ENCODE peak calls at places on chromosome 19, in ten cellular contexts. U is psoas muscle; K is M059J; F is activated CD8-positive, alpha-beta T cell treated with anti-CD3 and anti-CD28 coated beads for 36 hours; H is NCI-H460; E is EL; S is HEK293T; W is BE2C; T is endodermal cell; D is stimulated activated CD8-positive, alpha-beta memory T cell treated with anti-CD3 and anti-CD28 coated beads, Interleukin-4, amount 100 ng/mL, for 48 hours. N is an unnamed sample.

GRCh38 chr19:44005968-44006367 is 3.2 kb downstream of the ZNF230 start:
- DNase-seq in U (no peak), K (no peak), F (no peak), H (no peak), E (no peak), S (no peak), W (no peak), T (no peak), D (no peak), N (no peak)

GRCh38 chr19:46718157-46718933 is 1.4 kb upstream of the PRKD2 start:
- DNase-seq in U (no peak), K (peak; percentile 57), F (peak; percentile 79), H (no peak), E (no peak), S (no peak), W (no peak), T (peak; percentile 60), D (peak; percentile 71), N (no peak)

GRCh38 chr19:30555075-30555787 is 183.0 kb downstream of the ZNF536 start:
- DNase-seq in U (no peak), K (no peak), F (no peak), H (no peak), E (no peak), S (no peak), W (no peak), T (peak; percentile 23), D (no peak), N (no peak)

GRCh38 chr19:8526345-8527062 is 12.5 kb upstream of the ZNF414 start:
- DNase-seq in U (peak; percentile 91), K (peak; percentile 92), F (peak; percentile 40), H (peak; percentile 86), E (peak; percentile 93), S (peak; percentile 89), W (peak; percentile 96), T (peak; percentile 98), D (no peak), N (peak; percentile 96)

GRCh38 chr19:42634409-42635232 is 39.9 kb upstream of the CEACAM8 start:
- DNase-seq in U (no peak), K (peak; percentile 52), F (peak; percentile 68), H (peak; percentile 2), E (peak; percentile 67), S (peak; percentile 68), W (peak; percentile 42), T (peak; percentile 64), D (peak; percentile 73), N (peak; percentile 29)

GRCh38 chr19:40461669-40462221 is 3.8 kb downstream of the BLVRB start:
- DNase-seq in U (peak; percentile 64), K (no peak), F (no peak), H (no peak), E (no peak), S (no peak), W (no peak), T (no peak), D (no peak), N (no peak)

GRCh38 chr19:6010107-6010506 is 32.2 kb upstream of the RANBP3 start:
- DNase-seq in U (peak; percentile 13), K (no peak), F (no peak), H (no peak), E (no peak), S (no peak), W (no peak), T (no peak), D (no peak), N (no peak)

GRCh38 chr19:9130965-9131364 is 4.2 kb upstream of the OR7G3 start:
- DNase-seq in U (no peak), K (no peak), F (no peak), H (no peak), E (no peak), S (no peak), W (no peak), T (no peak), D (no peak), N (no peak)

GRCh38 chr19:30001794-30002193 is 59.8 kb downstream of the URI1 start:
- DNase-seq in U (no peak), K (no peak), F (no peak), H (no peak), E (no peak), S (peak; percentile 28), W (no peak), T (no peak), D (no peak), N (peak; percentile 1)

GRCh38 chr19:41930322-41930722 is 2.1 kb upstream of the ERFL start:
- DNase-seq in U (no peak), K (no peak), F (no peak), H (no peak), E (no peak), S (no peak), W (no peak), T (peak; percentile 58), D (no peak), N (no peak)

GRCh38 chr19:47806435-47806834 is 2.1 kb upstream of the TPRX1 start:
- DNase-seq in U (no peak), K (no peak), F (no peak), H (no peak), E (no peak), S (no peak), W (no peak), T (no peak), D (no peak), N (no peak)

GRCh38 chr19:58328999-58329398 is 2.2 kb downstream of the ZSCAN22 start:
- DNase-seq in U (no peak), K (no peak), F (peak; percentile 61), H (no peak), E (no peak), S (peak; percentile 37), W (peak; percentile 52), T (peak; percentile 92), D (peak; percentile 51), N (no peak)

GRCh38 chr19:2083174-2083854 is 12.8 kb downstream of the MOB3A start:
- DNase-seq in U (peak; percentile 58), K (no peak), F (peak; percentile 83), H (no peak), E (no peak), S (no peak), W (no peak), T (no peak), D (peak; percentile 78), N (no peak)

GRCh38 chr19:33134571-33135041 is 2.7 kb downstream of the WDR88 start:
- DNase-seq in U (no peak), K (no peak), F (peak; percentile 89), H (no peak), E (no peak), S (no peak), W (no peak), T (peak; percentile 80), D (peak; percentile 73), N (no peak)

GRCh38 chr19:44570984-44571684 is 41.7 kb upstream of the CEACAM20 start:
- DNase-seq in U (no peak), K (peak; percentile 85), F (peak; percentile 75), H (peak; percentile 66), E (peak; percentile 79), S (peak; percentile 71), W (peak; percentile 74), T (peak; percentile 91), D (peak; percentile 70), N (peak; percentile 63)

GRCh38 chr19:54136086-54136863 is 1.3 kb upstream of the CNOT3 start:
- DNase-seq in U (no peak), K (no peak), F (no peak), H (no peak), E (no peak), S (no peak), W (no peak), T (peak; percentile 56), D (no peak), N (no peak)

GRCh38 chr19:18429717-18430416 is 8.1 kb downstream of the ISYNA1 start:
- DNase-seq in U (no peak), K (no peak), F (peak; percentile 58), H (no peak), E (no peak), S (no peak), W (peak; percentile 24), T (peak; percentile 70), D (no peak), N (no peak)

GRCh38 chr19:1074512-1075283 is 7.7 kb downstream of the ARHGAP45 start:
- DNase-seq in U (peak; percentile 90), K (no peak), F (peak; percentile 92), H (peak; percentile 73), E (no peak), S (no peak), W (peak; percentile 95), T (no peak), D (peak; percentile 91), N (peak; percentile 91)

GRCh38 chr19:2385053-2385721 is 25.1 kb downstream of the TMPRSS9 start:
- DNase-seq in U (peak; percentile 70), K (peak; percentile 94), F (no peak), H (peak; percentile 42), E (peak; percentile 87), S (peak; percentile 93), W (peak; percentile 80), T (peak; percentile 93), D (no peak), N (peak; percentile 89)

GRCh38 chr19:48006762-48007161 is 12.3 kb downstream of the ELSPBP1 start:
- DNase-seq in U (no peak), K (peak; percentile 21), F (peak; percentile 23), H (peak; percentile 1), E (no peak), S (peak; percentile 23), W (peak; percentile 61), T (peak; percentile 59), D (peak; percentile 31), N (no peak)

GRCh38 chr19:33447336-33448158 is 74.0 kb downstream of the CEBPG start:
- DNase-seq in U (peak; percentile 38), K (no peak), F (no peak), H (no peak), E (no peak), S (no peak), W (no peak), T (no peak), D (no peak), N (no peak)

GRCh38 chr19:18385675-18386542 is at the start of gene GDF15:
- DNase-seq in U (peak; percentile 67), K (no peak), F (peak; percentile 52), H (peak; percentile 87), E (peak; percentile 80), S (peak; percentile 82), W (peak; percentile 43), T (peak; percentile 92), D (peak; percentile 68), N (peak; percentile 46)

GRCh38 chr19:16737909-16738308 is 18.3 kb downstream of the NWD1 start:
- DNase-seq in U (no peak), K (no peak), F (no peak), H (no peak), E (no peak), S (no peak), W (no peak), T (no peak), D (no peak), N (no peak)

GRCh38 chr19:56273563-56274117 is 1.1 kb downstream of the EDDM13 start:
- DNase-seq in U (no peak), K (peak; percentile 56), F (no peak), H (no peak), E (peak; percentile 49), S (no peak), W (no peak), T (no peak), D (no peak), N (peak; percentile 73)

GRCh38 chr19:49581007-49581508 is at the start of gene PRRG2:
- DNase-seq in U (no peak), K (no peak), F (no peak), H (no peak), E (no peak), S (no peak), W (no peak), T (peak; percentile 74), D (no peak), N (no peak)

GRCh38 chr19:32889137-32889934 is 19.8 kb upstream of the SLC7A9 start:
- DNase-seq in U (no peak), K (no peak), F (no peak), H (no peak), E (no peak), S (no peak), W (no peak), T (no peak), D (no peak), N (no peak)

GRCh38 chr19:30667227-30667626 is 295.0 kb downstream of the ZNF536 start:
- DNase-seq in U (no peak), K (no peak), F (no peak), H (no peak), E (no peak), S (no peak), W (no peak), T (peak; percentile 37), D (no peak), N (no peak)

GRCh38 chr19:14116525-14116917 is 1.0 kb downstream of the PRKACA start:
- DNase-seq in U (no peak), K (no peak), F (no peak), H (no peak), E (no peak), S (no peak), W (no peak), T (no peak), D (no peak), N (no peak)